ENCODE peak calls at places on chromosome 9, in five cellular contexts. X is stimulated activated CD4-positive, alpha-beta T cell treated with anti-CD3 and anti-CD28 coated beads, Interleukin-2, amount 100 ng/mL, for 24 hours; S is stimulated activated naive CD4-positive, alpha-beta T cell treated with Interleukin-2 at 50 U/mL for 16 hours; Q is activated CD8-positive, alpha-beta memory T cell treated with anti-CD3 and anti-CD28 coated beads for 48 hours; O is body of pancreas. T is an unnamed sample.

GRCh38 chr9:72579190-72579589 is 57.8 kb downstream of the TMC1 start:
- DNase-seq in S (no peak), X (no peak), O (peak; percentile 50), Q (no peak), T (no peak)

GRCh38 chr9:129093602-129094386 is 12.9 kb downstream of the DOLPP1 start:
- DNase-seq in Q (no peak), X (no peak), O (no peak), S (no peak), T (no peak)

GRCh38 chr9:98851730-98852462 is 44.4 kb downstream of the GALNT12 start:
- DNase-seq in S (no peak), X (peak; percentile 12), Q (peak; percentile 12), O (no peak), T (no peak)

GRCh38 chr9:127336708-127337352 is 60.1 kb upstream of the SLC2A8 start:
- DNase-seq in S (no peak), Q (no peak), X (no peak), O (peak; percentile 65), T (no peak)

GRCh38 chr9:127788337-127789011 is 2.6 kb downstream of the CDK9 start:
- DNase-seq in S (peak; percentile 71), X (peak; percentile 81), Q (no peak), O (peak; percentile 85), T (no peak)

GRCh38 chr9:18478517-18479361 is 4.8 kb downstream of the ADAMTSL1 start:
- DNase-seq in Q (no peak), S (no peak), X (no peak), O (no peak), T (no peak)

GRCh38 chr9:123555612-123556011 is 199.6 kb downstream of the CRB2 start:
- DNase-seq in Q (no peak), X (no peak), S (no peak), O (no peak), T (no peak)

GRCh38 chr9:21836437-21837161 is 34.2 kb downstream of the MTAP start:
- DNase-seq in O (no peak), Q (no peak), X (no peak), S (no peak), T (peak; percentile 97)

GRCh38 chr9:86990276-86990675 is 43.0 kb upstream of the GAS1 start:
- DNase-seq in O (no peak), X (no peak), Q (no peak), S (no peak), T (no peak)

GRCh38 chr9:33623658-33624586 is 99.9 kb downstream of the ANKRD18B start:
- DNase-seq in O (peak; percentile 73), X (peak; percentile 70), Q (peak; percentile 12), S (peak; percentile 46), T (peak; percentile 49)

GRCh38 chr9:121369595-121370265 is at the start of gene STOM:
- DNase-seq in O (peak; percentile 80), S (peak; percentile 74), X (peak; percentile 60), Q (no peak), T (peak; percentile 73)

GRCh38 chr9:93673271-93673843 is 97.0 kb downstream of the PHF2 start:
- DNase-seq in X (no peak), Q (no peak), S (no peak), O (peak; percentile 4), T (no peak)

GRCh38 chr9:131330814-131331600 is 41.5 kb downstream of the PLPP7 start:
- DNase-seq in O (no peak), X (no peak), S (no peak), Q (no peak), T (no peak)

GRCh38 chr9:120397453-120397852 is 182.5 kb downstream of the CDK5RAP2 start:
- DNase-seq in Q (no peak), X (no peak), O (no peak), S (no peak), T (no peak)

GRCh38 chr9:76887003-76887821 is 18.7 kb downstream of the PRUNE2 start:
- DNase-seq in S (no peak), X (no peak), O (no peak), Q (no peak), T (no peak)

GRCh38 chr9:123457586-123457985 is 101.6 kb downstream of the CRB2 start:
- DNase-seq in Q (no peak), S (no peak), O (no peak), X (no peak), T (no peak)

GRCh38 chr9:110142868-110143866 is 64.8 kb downstream of the C9orf152 start:
- DNase-seq in O (no peak), Q (no peak), X (no peak), S (no peak), T (no peak)

GRCh38 chr9:69806642-69807041 is 14.0 kb upstream of the CFAP95 start:
- DNase-seq in S (no peak), Q (no peak), O (no peak), X (no peak), T (no peak)

GRCh38 chr9:136799854-136800657 is 3.9 kb downstream of the CCDC183 start:
- DNase-seq in Q (peak; percentile 90), S (peak; percentile 90), O (peak; percentile 98), X (peak; percentile 89), T (peak; percentile 69)

GRCh38 chr9:118896356-118897000 is 472.8 kb downstream of the BRINP1 start:
- DNase-seq in Q (no peak), X (no peak), O (no peak), S (no peak), T (no peak)

GRCh38 chr9:14531424-14532269 is 161.6 kb downstream of the ZDHHC21 start:
- DNase-seq in S (no peak), O (no peak), X (no peak), Q (no peak), T (no peak)

GRCh38 chr9:123048748-123049147 is 15.3 kb downstream of the GPR21 start:
- DNase-seq in Q (no peak), X (no peak), O (no peak), S (no peak), T (peak; percentile 91)

GRCh38 chr9:130051855-130052254 is 1.9 kb upstream of the GPR107 start:
- DNase-seq in O (no peak), S (no peak), X (no peak), Q (no peak), T (no peak)

GRCh38 chr9:122806661-122807060 is 6.7 kb downstream of the OR1K1 start:
- DNase-seq in O (no peak), Q (no peak), S (peak; percentile 2), X (peak; percentile 17), T (no peak)

GRCh38 chr9:134891016-134891589 is 10.5 kb downstream of the FCN2 start:
- DNase-seq in S (no peak), O (no peak), X (no peak), Q (no peak), T (no peak)

GRCh38 chr9:18821794-18822193 is 211.2 kb downstream of the SAXO1 start:
- DNase-seq in S (no peak), X (no peak), Q (no peak), O (no peak), T (no peak)

GRCh38 chr9:127778280-127779135 is at the start of gene SH2D3C:
- DNase-seq in O (no peak), Q (no peak), S (peak; percentile 53), X (peak; percentile 59), T (no peak)

GRCh38 chr9:125074976-125075375 is 68.4 kb downstream of the SCAI start:
- DNase-seq in X (no peak), Q (no peak), O (no peak), S (no peak), T (no peak)

GRCh38 chr9:109299901-109300300 is 21.0 kb downstream of the EPB41L4B start:
- DNase-seq in S (no peak), O (no peak), X (no peak), Q (no peak), T (no peak)

GRCh38 chr9:26809795-26810194 is 82.8 kb downstream of the CAAP1 start:
- DNase-seq in Q (no peak), X (no peak), O (no peak), S (no peak), T (no peak)

GRCh38 chr9:136137321-136138054 is 18.8 kb upstream of the TMEM250 start:
- DNase-seq in O (peak; percentile 75), S (no peak), Q (no peak), X (no peak), T (peak; percentile 23)